ENCODE peak calls at places on chromosomes 12 and 14, in nine cellular contexts. G, R, K, E, I, N, A, D and Y are unnamed samples.

GRCh38 chr12:32989705-32990104 is 93.1 kb upstream of the PKP2 start:
- DNase-seq in E (no peak), K (no peak), N (no peak), I (no peak), G (no peak), A (no peak), R (no peak), D (no peak), Y (no peak)

GRCh38 chr12:93325855-93326254 is 51.9 kb upstream of the NUDT4 start:
- DNase-seq in A (no peak), R (no peak), D (no peak), G (no peak), E (no peak), K (no peak), N (peak), I (no peak), Y (no peak)

GRCh38 chr12:40010899-40011774 is 94.7 kb downstream of the SLC2A13 start:
- DNase-seq in N (peak), E (peak), I (peak), G (peak), D (peak), R (peak), A (no peak), K (no peak), Y (no peak)

GRCh38 chr12:132523576-132524331 is 33.8 kb downstream of the FBRSL1 start:
- DNase-seq in A (no peak), R (no peak), I (peak), D (peak), N (peak), K (peak), E (no peak), G (peak), Y (no peak)

GRCh38 chr14:21053184-21054122 is 4.2 kb upstream of the RNASE8 start:
- DNase-seq in R (no peak), D (no peak), N (no peak), K (no peak), I (no peak), A (no peak), E (no peak), G (no peak), Y (no peak)

GRCh38 chr12:69239922-69240624 is 704 bp downstream of the CPSF6 start:
- DNase-seq in N (peak), A (no peak), E (no peak), D (peak), I (peak), R (no peak), K (peak), G (peak), Y (no peak)

GRCh38 chr12:113996026-113996425 is 29.9 kb upstream of the RBM19 start:
- DNase-seq in G (no peak), I (no peak), K (no peak), A (no peak), D (no peak), E (no peak), R (no peak), N (no peak), Y (no peak)

GRCh38 chr12:56932867-56933266 is 1.3 kb downstream of the SDR9C7 start:
- DNase-seq in A (no peak), E (no peak), I (no peak), R (peak), D (no peak), K (no peak), N (peak), G (no peak), Y (no peak)

GRCh38 chr12:128388461-128388921 is 121.5 kb downstream of the TMEM132C start:
- DNase-seq in R (no peak), I (no peak), K (peak), G (peak), A (no peak), N (no peak), E (no peak), D (no peak), Y (no peak)

GRCh38 chr12:130463259-130463658 is 125.6 kb downstream of the PIWIL1 start:
- DNase-seq in N (no peak), I (peak), D (no peak), R (no peak), K (no peak), G (no peak), A (no peak), E (no peak), Y (no peak)

GRCh38 chr12:53998174-53998899 is 1.6 kb upstream of the HOXC9 start:
- DNase-seq in E (no peak), D (no peak), A (no peak), N (no peak), I (no peak), G (no peak), R (no peak), K (no peak), Y (no peak)
- H3K4me3 ChIP-seq in E (no peak), D (no peak), A (peak), N (no peak), I (peak), G (no peak), R (no peak), K (no peak), Y (no peak)

DNA sequence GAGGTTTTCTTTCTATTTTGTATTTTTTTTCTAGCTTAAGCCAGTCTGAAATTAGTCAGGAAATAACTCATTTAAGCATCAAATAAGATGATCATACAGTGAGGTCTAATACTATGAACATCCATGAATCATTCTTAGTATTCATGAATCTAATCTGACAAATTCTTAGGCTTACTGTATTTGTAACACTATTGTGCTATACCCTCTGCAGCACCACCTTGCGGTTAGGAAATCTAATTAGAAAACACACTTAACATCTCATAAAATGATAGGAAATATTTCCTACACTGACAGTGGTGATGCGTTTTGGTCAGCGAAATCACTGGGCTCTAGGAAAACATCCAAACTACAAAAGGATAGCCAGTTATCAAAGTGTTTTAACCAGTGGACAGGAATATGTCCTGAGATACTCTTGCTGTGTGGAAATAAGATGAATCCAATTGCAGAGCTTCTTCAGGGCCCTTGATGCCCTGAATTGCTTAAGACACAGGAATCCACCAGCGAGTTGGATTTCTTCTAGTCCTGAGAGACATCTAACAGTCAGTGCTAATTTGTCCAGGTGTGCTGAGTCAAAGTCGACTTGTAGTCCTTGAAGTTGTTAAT is 109.3 kb upstream of the MYF6 start:
- DNase-seq in E (peak), G (no peak), R (no peak), A (peak), N (peak), D (no peak), K (no peak), I (no peak), Y (no peak)
- H3K27ac ChIP-seq in E (no peak), G (no peak), R (no peak), A (no peak), N (no peak), D (no peak), K (no peak), I (no peak), Y (no peak)

GRCh38 chr12:101792046-101792931 is 38.5 kb downstream of the GNPTAB start:
- DNase-seq in R (no peak), D (no peak), E (no peak), K (no peak), A (no peak), G (no peak), I (no peak), N (no peak), Y (no peak)
- TF ChIP-seq CTCF in R (no peak), D (peak), E (peak), K (no peak), A (peak), G (no peak), I (peak), N (peak), Y (no peak)

DNA sequence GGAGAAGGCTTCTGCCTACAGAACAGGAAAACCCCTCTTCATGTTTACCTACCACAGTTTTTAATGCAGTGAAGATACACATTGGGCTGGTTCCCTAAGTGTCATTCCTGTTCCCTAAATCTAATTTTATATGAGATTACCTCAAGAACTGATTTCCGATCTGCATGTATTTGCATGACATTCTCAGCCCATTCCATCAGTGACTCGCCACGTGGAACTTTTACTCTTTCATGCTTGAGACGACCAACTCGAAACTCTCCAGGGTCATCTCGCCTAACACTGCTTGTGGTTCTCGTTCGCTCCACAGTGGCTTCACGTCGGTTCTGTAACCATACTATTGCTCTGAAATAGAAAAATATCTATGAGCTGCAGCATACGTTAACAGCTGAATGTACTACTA is 83.1 kb upstream of the STRN3 start:
- DNase-seq in N (no peak), E (no peak), R (no peak), A (no peak), D (no peak), G (no peak), K (no peak), I (no peak), Y (no peak)
- H3K4me3 ChIP-seq in N (no peak), E (no peak), R (no peak), A (no peak), D (no peak), G (no peak), K (no peak), I (no peak), Y (no peak)

DNA sequence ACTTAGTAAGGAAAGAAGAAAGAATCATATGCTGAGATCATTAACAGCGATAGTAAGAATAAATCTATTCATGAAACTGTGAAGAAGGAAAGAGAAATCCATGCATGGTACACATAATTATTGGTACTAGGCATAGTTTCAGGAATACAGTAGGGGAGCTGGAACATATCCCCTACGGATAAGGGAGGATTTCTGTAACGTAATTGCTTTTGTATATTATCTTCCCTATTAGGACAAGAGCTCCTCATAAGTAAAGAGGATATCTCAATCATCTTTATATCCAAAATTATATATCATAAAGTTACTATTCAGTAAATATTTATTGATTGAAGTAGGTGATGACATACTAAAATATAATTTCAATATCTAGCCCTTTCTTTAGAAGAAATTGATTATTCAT is 22.9 kb downstream of the SYT1 start:
- DNase-seq in K (no peak), N (no peak), I (no peak), R (no peak), E (no peak), A (no peak), G (no peak), D (no peak), Y (no peak)
- H3K27ac ChIP-seq in K (no peak), N (peak), I (no peak), R (no peak), E (no peak), A (no peak), G (no peak), D (no peak), Y (no peak)

DNA sequence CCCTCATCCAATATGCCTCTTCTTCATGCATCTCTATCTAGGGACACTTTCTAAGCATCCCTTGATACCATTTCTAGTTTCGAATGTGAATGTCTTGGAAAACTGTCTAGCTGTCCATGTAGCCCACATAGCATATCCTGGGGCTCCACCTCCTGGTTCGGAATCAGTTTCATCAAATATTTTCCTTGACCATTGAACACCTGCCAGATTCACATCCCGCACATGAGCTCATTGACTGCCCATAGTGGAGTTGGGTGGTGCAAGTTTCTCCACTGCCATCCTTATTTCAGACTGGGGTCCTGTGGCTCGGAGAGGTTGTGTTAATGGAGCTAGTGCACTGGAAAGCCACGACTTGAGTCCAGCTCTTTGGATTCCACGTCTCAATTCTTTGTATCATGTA is 58.6 kb upstream of the TMEM263 start:
- DNase-seq in N (no peak), I (no peak), D (no peak), E (no peak), K (no peak), G (no peak), R (no peak), A (no peak), Y (no peak)
- TF ChIP-seq CTCF in N (peak), I (peak), D (no peak), E (peak), K (no peak), G (no peak), R (no peak), A (no peak), Y (no peak)

GRCh38 chr12:11500222-11500860 is 105.0 kb upstream of the PRB2 start:
- DNase-seq in E (peak), D (peak), G (peak), K (peak), A (peak), R (peak), N (peak), I (peak), Y (peak)
- H3K4me3 ChIP-seq in E (no peak), D (no peak), G (no peak), K (no peak), A (no peak), R (no peak), N (no peak), I (peak), Y (no peak)

DNA sequence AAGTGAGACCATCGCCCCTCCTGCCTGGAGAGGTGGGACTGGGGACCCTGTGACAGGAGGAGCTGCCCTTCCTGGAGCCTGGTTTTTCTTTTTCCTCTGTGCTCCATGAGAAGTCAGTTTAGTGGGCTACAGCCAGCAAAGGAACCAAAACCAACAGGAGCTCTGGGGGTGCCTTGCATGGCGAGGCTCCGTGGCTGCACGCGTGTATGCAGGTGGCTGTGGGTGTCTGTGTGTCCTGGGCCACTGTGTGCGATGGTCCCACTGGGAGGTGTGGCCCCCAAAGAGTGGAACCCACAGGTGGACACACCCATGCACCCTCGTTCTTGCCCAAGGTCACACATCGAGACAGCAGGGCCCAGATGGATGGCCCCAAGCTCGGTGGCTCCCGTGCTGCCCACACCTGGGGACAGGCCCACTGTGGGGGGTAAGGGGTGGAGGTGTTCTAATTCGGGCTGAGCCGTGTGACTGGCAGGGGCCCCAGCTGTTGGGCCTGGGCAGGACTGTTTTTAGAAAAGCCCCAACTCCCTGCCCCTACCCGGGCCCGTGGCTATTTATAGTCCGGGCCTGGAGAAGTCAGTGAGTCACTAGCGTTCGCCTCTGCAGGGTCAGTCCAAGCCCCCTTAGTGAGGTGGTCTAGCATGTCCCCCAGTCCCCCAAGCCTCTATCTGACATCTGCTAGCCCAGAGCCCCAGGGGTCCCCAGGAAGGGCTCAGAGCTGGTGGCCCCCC is 2.2 kb upstream of the ADSS1 start:
- DNase-seq in I (no peak), D (no peak), N (no peak), A (no peak), K (peak), R (no peak), E (no peak), G (no peak), Y (no peak)
- H3K27ac ChIP-seq in I (no peak), D (no peak), N (no peak), A (no peak), K (no peak), R (no peak), E (peak), G (peak), Y (peak)

GRCh38 chr12:121888478-121889266 is at the start of gene PSMD9:
- DNase-seq in D (peak), E (peak), A (peak), N (peak), I (peak), K (peak), R (peak), G (peak), Y (peak)
- TF ChIP-seq CTCF in D (peak), E (peak), A (peak), N (peak), I (peak), K (peak), R (peak), G (peak), Y (peak)